ENCODE peak calls at places on chromosomes 16 and 17, in four cellular contexts. Z is bronchial epithelial cell, I is OCI-LY7, G is thoracic aorta. H is an unnamed sample.

GRCh38 chr16:65834680-65835079 is 531.8 kb upstream of the CDH5 start:
- DNase-seq in I (no peak), Z (no peak), G (no peak), H (no peak)

GRCh38 chr17:20120835-20121234 is 111.7 kb downstream of the SPECC1 start:
- DNase-seq in G (no peak), I (no peak), Z (no peak), H (no peak)

GRCh38 chr17:47846741-47847340 is 4.1 kb downstream of the SP6 start:
- DNase-seq in G (no peak), I (no peak), Z (no peak), H (no peak)

GRCh38 chr16:30369938-30370443 is 303 bp downstream of the TBC1D10B start:
- DNase-seq in I (no peak), G (no peak), Z (no peak), H (no peak)

GRCh38 chr16:88686439-88687253 is at the start of gene SNAI3:
- DNase-seq in G (no peak), Z (peak; percentile 52), I (peak; percentile 89), H (no peak)

GRCh38 chr17:60665602-60666001 is 12.0 kb upstream of the BCAS3 start:
- DNase-seq in I (no peak), G (no peak), Z (no peak), H (no peak)

GRCh38 chr16:78695371-78695770 is 595.9 kb downstream of the WWOX start:
- DNase-seq in G (no peak), Z (no peak), I (no peak), H (no peak)

GRCh38 chr17:673200-673681 is 41.4 kb downstream of the VPS53 start:
- DNase-seq in G (no peak), Z (no peak), I (no peak), H (no peak)

GRCh38 chr17:17751489-17751995 is 70.3 kb downstream of the RAI1 start:
- DNase-seq in G (no peak), I (peak; percentile 54), Z (no peak), H (no peak)

GRCh38 chr17:44024271-44024663 is 9.5 kb upstream of the TMEM101 start:
- DNase-seq in I (no peak), Z (no peak), G (no peak), H (no peak)

GRCh38 chr17:16935786-16936185 is 36.1 kb downstream of the TNFRSF13B start:
- DNase-seq in I (no peak), Z (no peak), G (no peak), H (no peak)

GRCh38 chr17:42325026-42325425 is 36.7 kb downstream of the STAT5A start:
- DNase-seq in G (peak; percentile 52), Z (peak; percentile 92), I (no peak), H (peak; percentile 71)

GRCh38 chr16:67868290-67868689 is 4.6 kb upstream of the EDC4 start:
- DNase-seq in Z (no peak), I (no peak), G (no peak), H (no peak)
- H3K36me3 ChIP-seq in Z (peaks cover 18% of the 10 kb centered on the region), I (peaks cover 86% of the 10 kb centered on the region), G (peaks cover 18% of the 10 kb centered on the region), H (peaks cover 2% of the 10 kb centered on the region)

GRCh38 chr16:1299868-1300203 is 9.6 kb upstream of the UBE2I start:
- DNase-seq in G (no peak), Z (no peak), I (no peak), H (no peak)

GRCh38 chr16:1297413-1297773 is 12.0 kb upstream of the UBE2I start:
- DNase-seq in G (no peak), Z (no peak), I (no peak), H (no peak)

GRCh38 chr16:1298406-1298805 is 11.0 kb upstream of the UBE2I start:
- DNase-seq in G (no peak), Z (no peak), I (no peak), H (no peak)

GRCh38 chr16:1300664-1301476 is 8.6 kb upstream of the UBE2I start:
- DNase-seq in Z (no peak), I (peak; percentile 69), G (no peak), H (no peak)

GRCh38 chr16:1299012-1299867 is 10.2 kb upstream of the UBE2I start:
- DNase-seq in Z (no peak), G (no peak), I (no peak), H (no peak)
- H3K4me3 ChIP-seq in Z (no peak overlapping the region), G (no peak overlapping the region), I (no peak overlapping the region), H (no peak overlapping the region)

DNA sequence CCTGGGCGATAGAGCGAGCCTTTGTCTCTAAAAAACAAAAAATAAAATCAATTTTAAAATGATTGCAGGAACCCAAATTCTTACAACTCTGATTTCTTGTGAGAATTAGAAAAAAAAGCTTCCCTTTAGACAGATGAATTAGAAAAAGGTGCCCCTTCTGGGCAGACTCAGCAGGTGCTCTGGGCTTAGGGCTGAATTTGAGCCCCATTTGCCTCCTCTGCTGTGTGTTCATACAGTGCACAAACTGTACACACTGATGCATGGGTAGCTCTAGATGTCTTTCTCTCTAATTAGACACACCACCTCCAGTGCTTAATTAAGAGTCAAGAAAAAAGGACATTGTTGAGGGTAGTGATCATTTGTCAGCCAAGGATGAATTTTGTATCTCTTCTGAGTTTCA is 38.5 kb upstream of the NOL11 start:
- DNase-seq in I (peak; percentile 16), Z (no peak), G (no peak), H (no peak)
- TF ChIP-seq CTCF in I (peak; percentile 28), Z (no peak), G (no peak), H (no peak)

GRCh38 chr17:8375738-8376259 is 705 bp downstream of the KRABD2 start:
- DNase-seq in G (no peak), I (no peak), Z (peak; percentile 44), H (no peak)

GRCh38 chr17:8382052-8382879 is 727 bp downstream of the RPL26 start:
- DNase-seq in Z (peak; percentile 13), I (peak; percentile 36), G (no peak), H (no peak)

GRCh38 chr17:8376302-8377067 is at the start of gene KRABD2:
- DNase-seq in G (peak; percentile 51), I (peak; percentile 91), Z (peak; percentile 72), H (no peak)

GRCh38 chr17:8380049-8380448 is 2.9 kb downstream of the RPL26 start:
- DNase-seq in Z (no peak), I (no peak), G (no peak), H (no peak)

GRCh38 chr17:8377422-8377821 is 918 bp upstream of the KRABD2 start:
- DNase-seq in Z (no peak), G (no peak), I (no peak), H (no peak)
- H3K36me3 ChIP-seq in Z (peaks cover 17% of the 10 kb centered on the region), G (peaks cover 28% of the 10 kb centered on the region), I (peaks cover 75% of the 10 kb centered on the region), H (peaks cover 3% of the 10 kb centered on the region)

GRCh38 chr17:77959926-77960521 is 1.5 kb downstream of the TNRC6C start:
- DNase-seq in G (no peak), I (peak; percentile 35), Z (no peak), H (no peak)
- H3K4me3 ChIP-seq in G (peak overlapping the region; percentile 83), I (peak overlapping the region; percentile 85), Z (peak overlapping the region; percentile 51), H (peak overlapping the region; percentile 62)

DNA sequence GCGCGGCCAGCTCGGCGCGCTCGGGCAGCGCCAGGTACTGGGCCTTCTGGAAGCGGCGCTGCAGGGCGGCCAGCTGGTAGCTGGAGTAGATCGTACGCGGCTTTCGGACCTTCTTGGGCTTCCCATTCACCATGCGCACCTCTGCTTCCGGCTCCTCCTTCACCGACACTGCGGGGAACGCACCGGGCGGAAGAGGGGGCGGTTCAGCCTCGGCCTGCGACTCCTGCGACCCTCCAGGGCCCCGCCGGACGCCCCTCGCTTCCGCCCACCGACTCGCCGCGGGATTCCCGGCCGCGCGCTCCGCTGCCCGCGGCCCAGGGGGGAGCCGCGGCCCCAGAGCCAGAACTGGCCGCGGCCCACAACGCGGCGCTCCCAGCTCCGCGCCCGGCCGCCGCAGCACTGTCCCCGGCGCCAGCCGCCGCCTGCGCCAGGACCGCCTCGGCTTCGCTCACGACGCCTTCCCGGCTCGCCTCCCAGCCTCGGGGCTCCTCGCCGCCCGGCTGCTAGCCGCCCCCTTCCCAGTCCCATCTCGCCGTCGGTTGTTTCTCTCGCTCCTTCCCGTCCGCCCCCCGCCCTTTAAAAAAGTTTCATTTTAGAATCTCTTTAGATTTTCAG is 1.5 kb downstream of the DLX3 start:
- DNase-seq in I (no peak), Z (no peak), G (no peak), H (no peak)
- TF ChIP-seq CTCF in I (no peak), Z (no peak), G (no peak), H (no peak)

GRCh38 chr17:30174556-30174955 is 57.9 kb downstream of the NSRP1 start:
- DNase-seq in G (no peak), I (no peak), Z (no peak), H (no peak)
- H3K36me3 ChIP-seq in G (peaks cover 10% of the 10 kb centered on the region), I (peaks cover 82% of the 10 kb centered on the region), Z (peaks cover 6% of the 10 kb centered on the region), H (no peaks in the 10 kb centered on the region)